ENCODE peak calls at places on chromosomes 2 and 18, in eight cellular contexts. P, R, H, S, L, X, Z and U are unnamed samples.

GRCh38 chr2:67733517-67733916 is 329.3 kb downstream of the C1D start:
- DNase-seq in P (peak; percentile 53), R (no peak), H (no peak), S (no peak), L (peak; percentile 19), X (no peak), Z (peak; percentile 46), U (no peak)

GRCh38 chr2:22854588-22854987 is 530.4 kb upstream of the KLHL29 start:
- DNase-seq in P (no peak), R (no peak), H (no peak), S (no peak), L (no peak), X (no peak), Z (no peak), U (no peak)

GRCh38 chr18:7459851-7460774 is 107.0 kb upstream of the PTPRM start:
- DNase-seq in P (no peak), R (no peak), H (no peak), S (no peak), L (no peak), X (no peak), Z (no peak), U (no peak)

GRCh38 chr18:45677408-45677807 is 46.6 kb upstream of the SLC14A1 start:
- DNase-seq in P (no peak), R (no peak), H (no peak), S (no peak), L (no peak), X (no peak), Z (no peak), U (no peak)

GRCh38 chr2:112811841-112812306 is 24.7 kb downstream of the IL1B start:
- DNase-seq in P (peak; percentile 62), R (no peak), H (no peak), S (no peak), L (peak; percentile 82), X (no peak), Z (no peak), U (peak; percentile 87)

GRCh38 chr18:11518788-11519685 is 90.4 kb upstream of the SLC35G4 start:
- DNase-seq in P (peak; percentile 36), R (peak; percentile 51), H (no peak), S (peak; percentile 29), L (peak; percentile 54), X (peak; percentile 18), Z (peak; percentile 82), U (peak; percentile 5)

GRCh38 chr2:217864960-217865359 is 137.8 kb downstream of the TNS1 start:
- DNase-seq in P (no peak), R (no peak), H (no peak), S (no peak), L (no peak), X (no peak), Z (peak; percentile 9), U (no peak)

GRCh38 chr2:197102202-197102601 is 175.7 kb upstream of the PGAP1 start:
- DNase-seq in P (no peak), R (no peak), H (no peak), S (no peak), L (no peak), X (no peak), Z (no peak), U (no peak)

GRCh38 chr2:118991554-118991953 is 49.6 kb downstream of the MARCO start:
- DNase-seq in P (no peak), R (no peak), H (no peak), S (no peak), L (no peak), X (no peak), Z (no peak), U (no peak)

GRCh38 chr2:232501794-232502499 is 14.3 kb upstream of the ECEL1 start:
- DNase-seq in P (no peak), R (no peak), H (no peak), S (no peak), L (no peak), X (no peak), Z (no peak), U (no peak)

GRCh38 chr2:120436885-120437603 is 91.1 kb downstream of the INHBB start:
- DNase-seq in P (peak; percentile 56), R (no peak), H (no peak), S (no peak), L (peak; percentile 46), X (no peak), Z (peak; percentile 5), U (no peak)

GRCh38 chr18:64765908-64766307 is 617.0 kb upstream of the LINC00305 start:
- DNase-seq in P (no peak), R (no peak), H (no peak), S (no peak), L (no peak), X (no peak), Z (no peak), U (no peak)

GRCh38 chr2:66389651-66390131 is 45.2 kb upstream of the MEIS1 start:
- DNase-seq in P (peak; percentile 5), R (no peak), H (no peak), S (no peak), L (peak; percentile 58), X (no peak), Z (no peak), U (peak; percentile 64)

GRCh38 chr2:45851111-45851510 is 199.6 kb downstream of the PRKCE start:
- DNase-seq in P (no peak), R (no peak), H (no peak), S (no peak), L (no peak), X (no peak), Z (no peak), U (no peak)

GRCh38 chr2:201807452-201807980 is 1.2 kb downstream of the CDK15 start:
- DNase-seq in P (no peak), R (no peak), H (peak; percentile 61), S (peak; percentile 68), L (peak; percentile 94), X (no peak), Z (no peak), U (no peak)

GRCh38 chr2:198961555-198961954 is 496.2 kb downstream of the SATB2 start:
- DNase-seq in P (no peak), R (no peak), H (no peak), S (no peak), L (no peak), X (no peak), Z (no peak), U (no peak)

GRCh38 chr2:105039559-105039958 is 1.7 kb downstream of the MRPS9 start:
- DNase-seq in P (no peak), R (no peak), H (no peak), S (no peak), L (no peak), X (no peak), Z (no peak), U (no peak)

GRCh38 chr2:233996436-233996835 is 54.1 kb upstream of the SPP2 start:
- DNase-seq in P (no peak), R (no peak), H (no peak), S (no peak), L (peak; percentile 86), X (no peak), Z (no peak), U (no peak)

GRCh38 chr2:240425697-240426096 is 9.8 kb upstream of the GPC1 start:
- DNase-seq in P (no peak), R (no peak), H (no peak), S (no peak), L (no peak), X (no peak), Z (no peak), U (no peak)

GRCh38 chr18:48728204-48728833 is 189.5 kb downstream of the CTIF start:
- DNase-seq in P (no peak), R (no peak), H (peak; percentile 62), S (no peak), L (peak; percentile 100), X (no peak), Z (no peak), U (peak; percentile 10)

GRCh38 chr18:48058486-48058885 is 128.0 kb upstream of the SMAD2 start:
- DNase-seq in P (no peak), R (no peak), H (no peak), S (no peak), L (no peak), X (no peak), Z (no peak), U (no peak)